ENCODE peak calls at places on chromosome 19, in four cellular contexts. One of them, this sample, is unnamed.

GRCh38 chr19:23321953-23322549 is 71.9 kb upstream of the ZNF724 start:
- DNase-seq in IMR-90: no peak
- DNase-seq in mesendoderm: no peak
- DNase-seq in H9: no peak
- DNase-seq in this sample: no peak

GRCh38 chr19:13092608-13093260 is 9.9 kb downstream of the LYL1 start:
- DNase-seq in IMR-90: peak; percentile 58
- DNase-seq in H9: no peak
- DNase-seq in mesendoderm: no peak
- DNase-seq in this sample: no peak

GRCh38 chr19:40006273-40006691 is 9.4 kb downstream of the ZNF546 start:
- DNase-seq in IMR-90: peak; percentile 95
- DNase-seq in mesendoderm: no peak
- DNase-seq in H9: no peak
- DNase-seq in this sample: no peak

GRCh38 chr19:54952591-54953344 is 5.4 kb upstream of the NLRP7 start:
- DNase-seq in H9: no peak
- DNase-seq in IMR-90: no peak
- DNase-seq in mesendoderm: peak; percentile 85
- DNase-seq in this sample: no peak

GRCh38 chr19:39827216-39827615 is 6.7 kb downstream of the DYRK1B start:
- DNase-seq in mesendoderm: no peak
- DNase-seq in H9: no peak
- DNase-seq in IMR-90: no peak
- DNase-seq in this sample: no peak

GRCh38 chr19:48837586-48838191 is 1.4 kb upstream of the HSD17B14 start:
- DNase-seq in H9: peak; percentile 57
- DNase-seq in IMR-90: no peak
- DNase-seq in mesendoderm: no peak
- DNase-seq in this sample: no peak

GRCh38 chr19:36577271-36577996 is 4.3 kb upstream of the ZNF529 start:
- DNase-seq in mesendoderm: peak; percentile 73
- DNase-seq in H9: no peak
- DNase-seq in IMR-90: no peak
- DNase-seq in this sample: no peak

GRCh38 chr19:13060233-13060963 is 42.3 kb downstream of the LYL1 start:
- DNase-seq in IMR-90: no peak
- DNase-seq in H9: no peak
- DNase-seq in mesendoderm: no peak
- DNase-seq in this sample: no peak

GRCh38 chr19:14061751-14062557 is at the start of gene PALM3:
- DNase-seq in mesendoderm: no peak
- DNase-seq in H9: no peak
- DNase-seq in IMR-90: no peak
- DNase-seq in this sample: no peak

GRCh38 chr19:33133438-33134031 is 1.6 kb downstream of the WDR88 start:
- DNase-seq in H9: peak; percentile 62
- DNase-seq in IMR-90: no peak
- DNase-seq in mesendoderm: peak; percentile 55
- DNase-seq in this sample: peak; percentile 53

GRCh38 chr19:23673132-23673531 is 13.9 kb downstream of the ZNF675 start:
- DNase-seq in mesendoderm: no peak
- DNase-seq in IMR-90: no peak
- DNase-seq in H9: no peak
- DNase-seq in this sample: no peak

GRCh38 chr19:31264379-31264778 is 84.9 kb downstream of the TSHZ3 start:
- DNase-seq in mesendoderm: no peak
- DNase-seq in H9: no peak
- DNase-seq in IMR-90: no peak
- DNase-seq in this sample: no peak

GRCh38 chr19:41025871-41026270 is 34.8 kb downstream of the CYP2B6 start:
- DNase-seq in H9: peak; percentile 64
- DNase-seq in mesendoderm: peak; percentile 36
- DNase-seq in IMR-90: no peak
- DNase-seq in this sample: peak; percentile 71

GRCh38 chr19:40962460-40962961 is 28.6 kb upstream of the CYP2B6 start:
- DNase-seq in mesendoderm: no peak
- DNase-seq in H9: no peak
- DNase-seq in IMR-90: no peak
- DNase-seq in this sample: no peak

GRCh38 chr19:53333071-53333465 is 481 bp upstream of the ZNF845 start:
- DNase-seq in mesendoderm: peak; percentile 85
- DNase-seq in IMR-90: no peak
- DNase-seq in H9: peak; percentile 84
- DNase-seq in this sample: no peak

GRCh38 chr19:58154679-58155648 is 4.4 kb upstream of the ZNF329 start:
- DNase-seq in H9: peak; percentile 96
- DNase-seq in IMR-90: peak; percentile 91
- DNase-seq in mesendoderm: peak; percentile 97
- DNase-seq in this sample: peak; percentile 82

GRCh38 chr19:42831221-42832019 is 48.1 kb downstream of the PSG1 start:
- DNase-seq in IMR-90: no peak
- DNase-seq in mesendoderm: no peak
- DNase-seq in H9: no peak
- DNase-seq in this sample: no peak

GRCh38 chr19:32373614-32374295 is 28.3 kb downstream of the ZNF507 start:
- DNase-seq in IMR-90: peak; percentile 100
- DNase-seq in mesendoderm: peak; percentile 92
- DNase-seq in H9: no peak
- DNase-seq in this sample: no peak

GRCh38 chr19:6030214-6030507 is 52.2 kb upstream of the RANBP3 start:
- DNase-seq in mesendoderm: no peak
- DNase-seq in IMR-90: peak; percentile 79
- DNase-seq in H9: no peak
- DNase-seq in this sample: no peak

GRCh38 chr19:35596366-35596999 is 10.5 kb downstream of the PMIS2 start:
- DNase-seq in H9: no peak
- DNase-seq in mesendoderm: peak; percentile 37
- DNase-seq in IMR-90: no peak
- DNase-seq in this sample: no peak

GRCh38 chr19:34556500-34556899 is 74.9 kb downstream of the WTIP start:
- DNase-seq in IMR-90: no peak
- DNase-seq in H9: peak; percentile 67
- DNase-seq in mesendoderm: peak; percentile 13
- DNase-seq in this sample: no peak

GRCh38 chr19:15253076-15253475 is 20.8 kb upstream of the EPHX3 start:
- DNase-seq in IMR-90: no peak
- DNase-seq in mesendoderm: no peak
- DNase-seq in H9: no peak
- DNase-seq in this sample: no peak

GRCh38 chr19:39131255-39131755 is 5.7 kb downstream of the PAK4 start:
- DNase-seq in mesendoderm: no peak
- DNase-seq in IMR-90: peak; percentile 35
- DNase-seq in H9: no peak
- DNase-seq in this sample: no peak

GRCh38 chr19:16327131-16327450 is 2.5 kb downstream of the KLF2 start:
- DNase-seq in H9: no peak
- DNase-seq in IMR-90: no peak
- DNase-seq in mesendoderm: no peak
- DNase-seq in this sample: no peak
- H4K5ac ChIP-seq in H9: no peak overlapping the region
- H4K5ac ChIP-seq in IMR-90: no peak overlapping the region
- H4K5ac ChIP-seq in mesendoderm: no peak overlapping the region
- H4K5ac ChIP-seq in this sample: no peak overlapping the region

DNA sequence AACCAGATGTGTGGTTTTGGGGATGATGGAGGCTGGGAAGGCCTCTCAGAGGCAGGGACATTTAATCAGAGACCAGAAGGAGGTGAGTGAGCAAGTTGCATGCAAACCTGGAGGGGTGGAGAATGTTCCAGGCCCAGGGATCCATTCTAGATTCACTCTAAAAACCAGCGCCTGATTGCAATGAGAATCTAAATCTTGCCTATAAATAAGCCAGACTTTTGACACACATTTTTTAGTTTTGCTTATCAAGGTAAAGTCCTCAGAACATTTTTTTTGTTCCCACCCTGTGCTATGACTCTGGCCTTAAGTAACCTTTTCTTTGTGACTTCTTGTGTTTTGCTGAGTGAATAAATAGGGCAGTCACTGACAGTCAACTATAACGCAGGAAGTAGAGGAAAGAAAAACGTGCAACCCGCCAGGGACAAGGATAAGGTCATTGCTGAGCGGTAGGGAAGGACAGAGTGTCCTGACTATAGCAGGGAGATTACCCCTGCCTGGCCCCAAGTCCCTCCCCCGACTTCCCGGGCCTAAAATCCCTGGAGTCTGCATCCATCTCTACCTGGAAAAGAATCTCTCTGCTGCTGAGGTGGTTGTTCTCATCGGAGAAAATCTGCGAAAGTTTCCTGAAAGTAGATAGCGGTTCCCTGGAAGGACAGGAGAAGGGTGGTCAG is 14.4 kb downstream of the RGL3 start:
- DNase-seq in H9: no peak
- DNase-seq in IMR-90: no peak
- DNase-seq in mesendoderm: no peak
- DNase-seq in this sample: no peak
- H4K5ac ChIP-seq in H9: no peak overlapping the region
- H4K5ac ChIP-seq in IMR-90: no peak overlapping the region
- H4K5ac ChIP-seq in mesendoderm: no peak overlapping the region
- H4K5ac ChIP-seq in this sample: no peak overlapping the region

GRCh38 chr19:18668744-18669523 is 14.5 kb upstream of the CRTC1 start:
- DNase-seq in IMR-90: no peak
- DNase-seq in mesendoderm: no peak
- DNase-seq in H9: no peak
- DNase-seq in this sample: no peak
- H4K5ac ChIP-seq in IMR-90: no peak overlapping the region
- H4K5ac ChIP-seq in mesendoderm: no peak overlapping the region
- H4K5ac ChIP-seq in H9: no peak overlapping the region
- H4K5ac ChIP-seq in this sample: no peak overlapping the region

DNA sequence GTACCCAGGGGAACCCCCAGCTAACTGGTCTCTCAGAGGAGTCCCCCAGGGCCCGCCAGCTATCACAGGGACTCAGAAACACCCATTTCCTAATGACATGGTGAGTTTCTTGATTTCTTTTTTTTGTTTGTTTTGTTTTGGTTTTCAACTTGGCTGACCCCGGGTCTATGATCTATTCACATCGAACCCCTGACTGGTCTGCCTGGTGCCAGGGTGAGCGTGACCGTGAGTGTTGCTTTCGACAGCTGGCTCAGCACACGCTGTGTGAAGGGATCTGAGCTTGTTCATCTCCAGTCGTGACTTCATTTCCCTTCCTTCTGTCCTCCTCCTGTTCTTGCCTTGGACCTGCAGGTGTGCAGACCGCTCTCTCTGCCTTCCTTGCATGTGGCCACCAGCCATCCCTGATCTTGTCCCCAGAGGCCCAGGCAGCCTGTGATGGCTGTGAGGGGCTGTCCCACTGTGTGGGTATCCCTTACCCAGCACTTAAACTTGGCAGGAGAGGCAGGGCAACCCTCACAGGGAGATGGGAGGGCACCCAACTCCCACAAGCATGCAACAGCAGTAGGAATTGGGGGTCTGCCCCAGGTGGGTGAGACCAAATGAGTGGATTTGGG is 26.2 kb downstream of the TMEM161A start:
- DNase-seq in H9: no peak
- DNase-seq in mesendoderm: no peak
- DNase-seq in IMR-90: no peak
- DNase-seq in this sample: no peak
- H4K5ac ChIP-seq in H9: no peak overlapping the region
- H4K5ac ChIP-seq in mesendoderm: no peak overlapping the region
- H4K5ac ChIP-seq in IMR-90: no peak overlapping the region
- H4K5ac ChIP-seq in this sample: no peak overlapping the region

GRCh38 chr19:44951179-44952159 is 3.7 kb upstream of the CLPTM1 start:
- DNase-seq in IMR-90: peak; percentile 82
- DNase-seq in H9: peak; percentile 69
- DNase-seq in mesendoderm: peak; percentile 86
- DNase-seq in this sample: no peak

GRCh38 chr19:44949550-44949949 is 3.7 kb downstream of the APOC2 start:
- DNase-seq in IMR-90: no peak
- DNase-seq in H9: no peak
- DNase-seq in mesendoderm: no peak
- DNase-seq in this sample: no peak

GRCh38 chr19:44947041-44947581 is 1.3 kb downstream of the APOC2 start:
- DNase-seq in H9: no peak
- DNase-seq in IMR-90: no peak
- DNase-seq in mesendoderm: no peak
- DNase-seq in this sample: no peak

GRCh38 chr19:44948237-44948636 is 2.4 kb downstream of the APOC2 start:
- DNase-seq in H9: no peak
- DNase-seq in mesendoderm: no peak
- DNase-seq in IMR-90: no peak
- DNase-seq in this sample: no peak

GRCh38 chr19:44948763-44949374 is 3.0 kb downstream of the APOC2 start:
- DNase-seq in mesendoderm: no peak
- DNase-seq in H9: no peak
- DNase-seq in IMR-90: no peak
- DNase-seq in this sample: no peak
- H4K5ac ChIP-seq in mesendoderm: no peak overlapping the region
- H4K5ac ChIP-seq in H9: no peak overlapping the region
- H4K5ac ChIP-seq in IMR-90: no peak overlapping the region
- H4K5ac ChIP-seq in this sample: no peak overlapping the region

GRCh38 chr19:29266603-29267002 is 53.7 kb upstream of the UQCRFS1 start:
- DNase-seq in H9: no peak
- DNase-seq in IMR-90: no peak
- DNase-seq in mesendoderm: no peak
- DNase-seq in this sample: no peak
- H4K5ac ChIP-seq in H9: no peak overlapping the region
- H4K5ac ChIP-seq in IMR-90: no peak overlapping the region
- H4K5ac ChIP-seq in mesendoderm: no peak overlapping the region
- H4K5ac ChIP-seq in this sample: no peak overlapping the region

DNA sequence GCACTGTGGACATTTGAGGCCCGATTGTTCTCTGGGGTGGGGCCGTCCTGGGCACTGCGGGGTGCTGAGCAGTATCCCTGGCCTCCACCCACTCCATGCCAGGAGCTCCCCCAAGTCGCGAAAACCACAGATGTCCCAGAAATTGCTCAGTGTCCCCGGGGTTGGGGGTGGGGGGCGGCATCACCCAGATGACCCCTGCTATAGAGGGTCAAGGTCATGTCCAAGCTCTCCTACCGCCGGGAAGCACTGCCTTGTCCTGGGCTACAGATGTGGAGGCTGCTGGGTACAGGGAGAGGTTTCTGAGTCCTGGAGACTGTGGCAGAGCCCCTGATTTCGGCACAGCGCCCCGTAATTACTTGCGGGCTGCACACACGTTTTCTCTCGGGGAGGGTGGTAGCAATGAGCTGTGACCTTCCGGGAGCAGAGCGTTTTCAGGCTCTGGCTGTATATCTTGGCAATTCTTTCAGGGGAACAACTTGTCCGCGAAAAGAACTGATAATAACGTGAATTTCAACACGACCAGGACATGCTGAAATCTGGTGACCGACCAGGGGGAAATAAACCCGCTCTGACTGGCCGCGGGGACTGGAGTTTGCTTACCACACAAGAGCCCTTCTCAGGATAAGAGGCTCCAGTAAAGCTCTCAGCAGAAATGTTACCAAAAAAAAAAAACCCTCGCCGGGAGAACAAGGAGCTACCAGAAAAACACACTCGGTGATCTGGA is 68.1 kb downstream of the GNG7 start:
- DNase-seq in IMR-90: no peak
- DNase-seq in mesendoderm: no peak
- DNase-seq in H9: no peak
- DNase-seq in this sample: no peak
- H4K5ac ChIP-seq in IMR-90: no peak overlapping the region
- H4K5ac ChIP-seq in mesendoderm: no peak overlapping the region
- H4K5ac ChIP-seq in H9: no peak overlapping the region
- H4K5ac ChIP-seq in this sample: no peak overlapping the region